ENCODE peak calls at places on chromosomes 7 and 10, in four cellular contexts. W, R, B and T are unnamed samples.

GRCh38 chr10:30587522-30588031 is 42.0 kb downstream of the LYZL2 start:
- DNase-seq in W (no peak), R (peak; percentile 62), B (peak; percentile 48), T (no peak)

GRCh38 chr10:113679463-113680171 is at the start of gene CASP7:
- DNase-seq in W (peak; percentile 82), R (peak; percentile 84), B (peak; percentile 88), T (peak; percentile 68)

GRCh38 chr10:120517881-120518484 is 61.0 kb downstream of the PLPP4 start:
- DNase-seq in W (no peak), R (no peak), B (no peak), T (no peak)

GRCh38 chr7:29035044-29035740 is 77.1 kb upstream of the TRIL start:
- DNase-seq in W (no peak), R (no peak), B (no peak), T (peak; percentile 58)

GRCh38 chr7:6221340-6222319 is 50.8 kb downstream of the CYTH3 start:
- DNase-seq in W (no peak), R (no peak), B (no peak), T (peak; percentile 46)

GRCh38 chr10:71219918-71220688 is 7.7 kb downstream of the UNC5B start:
- DNase-seq in W (no peak), R (no peak), B (no peak), T (no peak)

GRCh38 chr10:114694735-114695134 is 36.7 kb upstream of the ABLIM1 start:
- DNase-seq in W (peak; percentile 38), R (peak; percentile 81), B (peak; percentile 68), T (no peak)

GRCh38 chr7:47232751-47233412 is 349.0 kb downstream of the TNS3 start:
- DNase-seq in W (no peak), R (no peak), B (no peak), T (no peak)

GRCh38 chr7:55570939-55571338 is 1.4 kb downstream of the VOPP1 start:
- DNase-seq in W (no peak), R (no peak), B (no peak), T (peak; percentile 84)

GRCh38 chr7:30166841-30167235 is 32.1 kb downstream of the MTURN start:
- DNase-seq in W (no peak), R (no peak), B (no peak), T (no peak)

GRCh38 chr10:132400547-132401151 is 3.6 kb downstream of the PWWP2B start:
- DNase-seq in W (no peak), R (no peak), B (no peak), T (no peak)

GRCh38 chr7:1669954-1670893 is at the start of gene ELFN1:
- DNase-seq in W (peak; percentile 87), R (peak; percentile 82), B (peak; percentile 83), T (peak; percentile 36)

GRCh38 chr10:71007516-71007915 is 119.2 kb upstream of the PCBD1 start:
- DNase-seq in W (no peak), R (no peak), B (no peak), T (no peak)

GRCh38 chr7:151809864-151810170 is 67.1 kb downstream of the PRKAG2 start:
- DNase-seq in W (no peak), R (no peak), B (no peak), T (no peak)

GRCh38 chr10:80407836-80408197 is 534 bp upstream of the PRXL2A start:
- DNase-seq in W (no peak), R (peak; percentile 57), B (peak; percentile 57), T (no peak)

GRCh38 chr7:29132980-29133379 is 13.4 kb downstream of the CPVL start:
- DNase-seq in W (no peak), R (no peak), B (no peak), T (no peak)

GRCh38 chr10:122054046-122055025 is 65.4 kb downstream of the TACC2 start:
- DNase-seq in W (peak; percentile 51), R (peak; percentile 80), B (peak; percentile 74), T (peak; percentile 68)

GRCh38 chr10:130453036-130453720 is 317.0 kb downstream of the GLRX3 start:
- DNase-seq in W (no peak), R (no peak), B (peak; percentile 28), T (no peak)

GRCh38 chr10:114869500-114869899 is 47.9 kb downstream of the FHIP2A start:
- DNase-seq in W (no peak), R (no peak), B (no peak), T (peak; percentile 87)

GRCh38 chr10:86391986-86392722 is 25.6 kb upstream of the GRID1 start:
- DNase-seq in W (no peak), R (peak; percentile 40), B (no peak), T (no peak)

GRCh38 chr7:108234981-108235450 is 104.9 kb upstream of the LAMB4 start:
- DNase-seq in W (no peak), R (no peak), B (no peak), T (peak; percentile 11)

GRCh38 chr10:71075759-71076472 is 136.5 kb upstream of the UNC5B start:
- DNase-seq in W (no peak), R (peak; percentile 39), B (peak; percentile 22), T (no peak)

GRCh38 chr7:29442146-29442545 is 121.5 kb upstream of the PRR15 start:
- DNase-seq in W (peak; percentile 79), R (no peak), B (peak; percentile 49), T (no peak)

GRCh38 chr7:157120181-157120580 is 18.5 kb upstream of the UBE3C start:
- DNase-seq in W (no peak), R (no peak), B (no peak), T (no peak)

GRCh38 chr7:122161628-122162027 is 17.6 kb upstream of the AASS start:
- DNase-seq in W (no peak), R (no peak), B (no peak), T (no peak)

GRCh38 chr10:68506406-68506805 is 20.9 kb downstream of the SLC25A16 start:
- DNase-seq in W (no peak), R (no peak), B (no peak), T (no peak)

GRCh38 chr7:102042016-102042656 is 224.7 kb downstream of the CUX1 start:
- DNase-seq in W (no peak), R (no peak), B (no peak), T (peak; percentile 86)

GRCh38 chr10:55169509-55169908 is 368.5 kb upstream of the PCDH15 start:
- DNase-seq in W (no peak), R (no peak), B (no peak), T (no peak)

GRCh38 chr10:116470768-116471415 is 43.2 kb downstream of the PNLIPRP3 start:
- DNase-seq in W (peak; percentile 8), R (peak; percentile 62), B (peak; percentile 63), T (no peak)

GRCh38 chr10:63554666-63555065 is 33.5 kb downstream of the REEP3 start:
- DNase-seq in W (no peak), R (no peak), B (no peak), T (peak; percentile 91)

GRCh38 chr10:78248651-78249464 is 215.2 kb downstream of the RPS24 start:
- DNase-seq in W (no peak), R (no peak), B (no peak), T (peak; percentile 82)

GRCh38 chr7:150948791-150949251 is 29.3 kb downstream of the KCNH2 start:
- DNase-seq in W (no peak), R (no peak), B (peak; percentile 23), T (no peak)

GRCh38 chr10:128463991-128464755 is 337.9 kb upstream of the MKI67 start:
- DNase-seq in W (peak; percentile 42), R (no peak), B (peak; percentile 35), T (peak; percentile 63)

GRCh38 chr10:30854656-30855055 is 177.0 kb downstream of the ZNF438 start:
- DNase-seq in W (no peak), R (no peak), B (no peak), T (no peak)

GRCh38 chr7:110224643-110225042 is 866.3 kb upstream of the LRRN3 start:
- DNase-seq in W (no peak), R (no peak), B (no peak), T (peak; percentile 2)

GRCh38 chr7:23712368-23713284 is 2.6 kb downstream of the STK31 start:
- DNase-seq in W (peak; percentile 45), R (no peak), B (no peak), T (peak; percentile 78)

GRCh38 chr7:106022193-106022821 is 59.2 kb downstream of the CDHR3 start:
- DNase-seq in W (no peak), R (no peak), B (no peak), T (no peak)

GRCh38 chr7:64863021-64863420 is 40.1 kb upstream of the ZNF273 start:
- DNase-seq in W (no peak), R (no peak), B (peak; percentile 7), T (no peak)

DNA sequence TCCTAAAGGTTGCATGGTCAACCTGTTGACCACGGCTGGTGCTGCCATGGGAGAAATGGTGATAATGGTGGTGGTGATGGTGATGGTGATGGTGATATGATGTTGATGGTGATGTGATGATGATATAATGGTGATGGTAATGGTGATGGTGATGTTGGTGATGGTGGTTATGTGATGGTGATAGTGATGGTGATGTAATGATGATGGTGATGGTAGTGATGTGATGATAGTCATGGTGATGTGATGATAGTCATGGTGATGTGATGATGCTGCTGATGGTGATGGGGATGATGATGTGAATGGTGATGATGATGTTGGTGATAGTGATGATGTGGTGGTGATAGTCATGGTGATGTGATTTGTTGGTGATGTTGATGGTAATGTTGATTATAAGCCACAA is 23.9 kb downstream of the POU6F2 start:
- DNase-seq in W (no peak), R (no peak), B (no peak), T (no peak)
- H3K23ac ChIP-seq in W (no peak overlapping the region), R (no peak overlapping the region), B (no peak overlapping the region), T (no peak overlapping the region)

GRCh38 chr7:46146454-46147255 is 225.6 kb upstream of the IGFBP3 start:
- DNase-seq in W (no peak), R (no peak), B (no peak), T (peak; percentile 70)

GRCh38 chr7:46150202-46150601 is 229.1 kb upstream of the IGFBP3 start:
- DNase-seq in W (no peak), R (no peak), B (no peak), T (no peak)

GRCh38 chr7:46147871-46148270 is 226.8 kb upstream of the IGFBP3 start:
- DNase-seq in W (no peak), R (no peak), B (no peak), T (no peak)

GRCh38 chr7:46143949-46144917 is 223.2 kb upstream of the IGFBP3 start:
- DNase-seq in W (no peak), R (no peak), B (no peak), T (no peak)

DNA sequence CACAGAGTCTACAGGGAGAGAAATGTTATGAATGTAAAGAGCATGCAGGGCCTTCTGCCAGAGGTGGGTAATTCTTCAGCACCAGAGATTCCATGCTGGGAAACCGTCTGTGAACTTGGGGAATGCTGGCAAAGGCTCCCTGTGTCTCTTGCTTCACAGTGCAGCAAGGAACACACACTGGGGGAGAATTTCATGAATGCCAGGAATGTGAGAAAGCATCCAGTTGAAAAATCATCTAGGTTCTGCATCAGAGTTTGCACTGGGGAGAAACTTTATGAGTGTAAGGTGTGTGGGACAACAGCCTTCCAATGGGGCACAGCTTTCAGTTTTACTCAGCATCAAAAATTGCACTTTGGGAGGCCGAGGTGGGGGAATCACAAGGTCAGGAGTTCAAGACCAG is 224.3 kb upstream of the IGFBP3 start:
- DNase-seq in W (peak; percentile 46), R (no peak), B (peak; percentile 79), T (peak; percentile 99)
- H4K91ac ChIP-seq in W (no peak overlapping the region), R (peak overlapping the region; percentile 27), B (no peak overlapping the region), T (peak overlapping the region; percentile 99)

DNA sequence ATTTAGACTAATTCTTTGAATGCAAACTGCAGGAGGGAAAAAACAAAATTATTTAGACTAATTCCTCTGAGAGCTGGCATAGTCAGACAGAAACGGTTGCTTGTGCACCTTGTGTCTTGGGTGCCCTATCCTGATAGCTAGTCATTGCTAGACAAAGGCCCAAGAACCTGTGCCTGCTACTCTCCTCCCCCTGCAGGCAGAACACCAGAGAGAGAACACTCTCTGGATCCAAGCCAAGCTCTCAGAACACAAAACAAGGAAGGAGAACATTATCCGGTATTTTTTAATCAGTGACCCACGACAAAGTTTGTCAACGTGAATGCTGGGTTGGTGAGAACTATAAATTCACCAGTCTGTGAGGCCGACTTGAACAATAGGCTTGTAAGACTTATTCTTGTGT is 18.9 kb upstream of the PPP1R9A start:
- DNase-seq in W (no peak), R (no peak), B (peak; percentile 34), T (no peak)
- H3K23ac ChIP-seq in W (no peak overlapping the region), R (no peak overlapping the region), B (no peak overlapping the region), T (no peak overlapping the region)

GRCh38 chr10:61819208-61819607 is 82.3 kb upstream of the ARID5B start:
- DNase-seq in W (no peak), R (no peak), B (no peak), T (no peak)
- H4K91ac ChIP-seq in W (no peak overlapping the region), R (no peak overlapping the region), B (no peak overlapping the region), T (no peak overlapping the region)